ENCODE peak calls at places on chromosomes 3 and 15, in seven cellular contexts. N is upper lobe of left lung, F is HepG2, P is transverse colon, H is lower leg skin, U is right lobe of liver, J is heart left ventricle. Q is an unnamed sample.

GRCh38 chr3:160929595-160929994 is 173.6 kb downstream of the PPM1L start:
- DNase-seq in N (no peak), F (no peak), P (peak), H (no peak), U (no peak), J (peak), Q (no peak)

GRCh38 chr15:48472756-48473155 is 141.5 kb downstream of the DUT start:
- DNase-seq in N (no peak), F (no peak), P (no peak), H (no peak), U (no peak), J (no peak), Q (no peak)

GRCh38 chr15:73374599-73374998 is 5.8 kb upstream of the HCN4 start:
- DNase-seq in N (no peak), F (no peak), P (no peak), H (no peak), U (no peak), J (peak), Q (no peak)

GRCh38 chr15:26967719-26968269 is 3.2 kb upstream of the GABRG3 start:
- DNase-seq in N (no peak), F (no peak), P (no peak), H (no peak), U (no peak), J (no peak), Q (no peak)

GRCh38 chr3:41200669-41201021 is 1.3 kb downstream of the CTNNB1 start:
- DNase-seq in N (peak), F (peak), P (peak), H (no peak), U (no peak), J (no peak), Q (peak)

GRCh38 chr3:30675774-30676173 is 69.4 kb downstream of the TGFBR2 start:
- DNase-seq in N (no peak), F (no peak), P (no peak), H (no peak), U (no peak), J (no peak), Q (peak)

GRCh38 chr15:99954361-99955180 is 221.3 kb upstream of the LYSMD4 start:
- DNase-seq in N (no peak), F (no peak), P (no peak), H (peak), U (peak), J (no peak), Q (no peak)

GRCh38 chr15:92960996-92961681 is 61.0 kb downstream of the CHD2 start:
- DNase-seq in N (no peak), F (no peak), P (no peak), H (no peak), U (no peak), J (no peak), Q (no peak)

GRCh38 chr3:111998661-111999641 is at the start of gene TAGLN3:
- DNase-seq in N (peak), F (no peak), P (peak), H (no peak), U (no peak), J (no peak), Q (no peak)

GRCh38 chr15:87710406-87710805 is 546.1 kb downstream of the NTRK3 start:
- DNase-seq in N (no peak), F (no peak), P (peak), H (no peak), U (no peak), J (no peak), Q (no peak)

GRCh38 chr15:52714968-52715367 is 35.8 kb upstream of the ATOSA start:
- DNase-seq in N (no peak), F (no peak), P (no peak), H (no peak), U (no peak), J (no peak), Q (no peak)

GRCh38 chr3:184409331-184409926 is 29.6 kb downstream of the CHRD start:
- DNase-seq in N (no peak), F (no peak), P (no peak), H (no peak), U (no peak), J (no peak), Q (no peak)

GRCh38 chr3:125512135-125512920 is 7.7 kb downstream of the SNX4 start:
- DNase-seq in N (no peak), F (no peak), P (no peak), H (no peak), U (no peak), J (no peak), Q (peak)

GRCh38 chr3:159762981-159763465 is 225.6 kb upstream of the IL12A start:
- DNase-seq in N (peak), F (no peak), P (peak), H (peak), U (peak), J (peak), Q (no peak)

GRCh38 chr3:159763466-159764210 is 225.0 kb upstream of the IL12A start:
- DNase-seq in N (peak), F (no peak), P (peak), H (peak), U (peak), J (peak), Q (peak)

GRCh38 chr3:159765860-159766294 is 222.8 kb upstream of the IL12A start:
- DNase-seq in N (no peak), F (no peak), P (no peak), H (no peak), U (no peak), J (peak), Q (no peak)

GRCh38 chr3:159765025-159765859 is 223.4 kb upstream of the IL12A start:
- DNase-seq in N (peak), F (no peak), P (peak), H (peak), U (peak), J (peak), Q (no peak)

DNA sequence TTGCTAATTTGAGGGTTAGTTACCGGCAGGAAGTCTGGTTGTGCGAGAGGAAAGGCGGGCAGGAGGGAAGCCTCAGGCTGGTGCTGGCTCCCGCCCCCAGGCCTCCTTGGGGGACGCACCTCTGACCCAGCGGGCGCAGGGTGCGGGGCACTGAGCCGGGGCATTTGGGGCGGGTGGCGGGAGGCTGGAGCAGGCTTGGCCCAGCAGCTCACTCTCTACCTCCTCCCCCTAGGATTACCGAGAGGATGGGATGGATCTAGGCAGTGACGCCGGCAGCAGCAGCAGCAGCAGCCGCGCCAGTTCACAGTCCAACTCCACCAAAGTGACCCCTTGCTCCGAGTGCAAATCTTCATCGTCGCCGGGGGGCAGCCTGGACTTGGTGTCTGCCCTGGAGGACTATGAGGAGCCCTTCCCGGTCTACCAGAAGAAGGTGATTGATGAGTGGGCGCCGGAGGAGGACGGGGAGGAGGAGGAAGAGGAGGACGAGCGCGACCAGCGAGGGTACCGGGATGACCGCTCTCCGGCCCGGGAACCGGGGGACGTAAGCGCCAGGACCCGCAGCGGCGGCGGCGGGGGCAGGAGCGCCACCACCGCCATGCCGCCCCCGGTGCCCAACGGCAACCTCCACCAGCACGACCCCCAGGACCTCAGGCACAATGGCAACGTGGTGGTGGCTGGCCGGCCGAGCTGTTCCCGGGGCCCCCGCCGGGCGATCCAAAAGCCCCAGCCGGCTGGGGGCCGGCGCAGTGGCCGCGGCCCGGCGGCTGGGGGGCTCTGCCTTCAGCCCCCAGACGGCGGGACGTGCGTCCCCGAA is 224.2 kb upstream of the IL12A start:
- DNase-seq in N (peak), F (no peak), P (peak), H (peak), U (peak), J (peak), Q (no peak)
- TF ChIP-seq POLR2A in N (peak), F (no peak), P (peak), H (no peak), U (peak), J (peak), Q (no peak)

GRCh38 chr3:133583396-133583795 is 9.9 kb downstream of the CDV3 start:
- DNase-seq in N (no peak), F (no peak), P (no peak), H (no peak), U (no peak), J (no peak), Q (no peak)
- TF ChIP-seq POLR2A in N (no peak), F (no peak), P (no peak), H (no peak), U (no peak), J (no peak), Q (no peak)

DNA sequence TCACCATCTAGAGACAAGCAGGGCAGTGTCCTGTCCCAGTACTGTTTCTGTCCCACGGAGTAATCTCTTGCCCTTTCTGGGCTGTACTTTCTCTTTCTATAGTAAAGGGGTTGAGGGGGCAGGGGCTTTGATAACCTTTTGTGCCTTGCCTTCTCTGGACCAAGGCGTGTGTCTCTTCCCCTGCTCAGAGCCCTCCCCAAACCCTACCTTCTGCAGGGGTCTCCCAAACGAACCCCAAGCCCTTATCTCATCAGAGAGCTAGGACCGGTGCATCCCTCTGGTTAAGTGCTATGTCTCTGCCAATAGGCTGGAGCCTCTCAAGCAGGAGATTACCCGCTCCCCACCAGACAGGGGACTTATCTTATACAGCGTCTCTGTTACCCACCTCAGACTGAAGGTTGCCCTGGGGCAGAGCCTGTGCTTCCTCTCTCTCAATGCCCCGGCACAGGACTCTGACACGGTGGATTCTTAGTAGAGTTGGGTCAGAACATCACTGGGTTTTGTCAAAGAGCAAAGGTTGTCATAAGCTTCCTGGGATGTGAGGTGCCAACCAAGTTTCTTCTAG is 2.9 kb downstream of the PLEKHO2 start:
- DNase-seq in N (no peak), F (no peak), P (no peak), H (no peak), U (no peak), J (no peak), Q (peak)
- TF ChIP-seq POLR2A in N (no peak), F (no peak), P (no peak), H (no peak), U (no peak), J (no peak), Q (no peak)

GRCh38 chr3:44910693-44911092 is 36.3 kb downstream of the TGM4 start:
- DNase-seq in N (no peak), F (no peak), P (no peak), H (no peak), U (no peak), J (no peak), Q (no peak)
- TF ChIP-seq POLR2A in N (no peak), F (no peak), P (no peak), H (no peak), U (no peak), J (no peak), Q (no peak)

GRCh38 chr3:27360113-27361078 is 8.8 kb downstream of the NEK10 start:
- DNase-seq in N (no peak), F (peak), P (peak), H (no peak), U (peak), J (no peak), Q (no peak)
- TF ChIP-seq POLR2A in N (no peak), F (peak), P (no peak), H (no peak), U (no peak), J (no peak), Q (no peak)

GRCh38 chr3:53881691-53882593 is at the start of gene ACTR8:
- DNase-seq in N (peak), F (peak), P (peak), H (peak), U (peak), J (peak), Q (peak)
- TF ChIP-seq POLR2A in N (peak), F (peak), P (peak), H (no peak), U (peak), J (no peak), Q (peak)

GRCh38 chr3:48226959-48227358 is 3.7 kb downstream of the CAMP start:
- DNase-seq in N (no peak), F (no peak), P (no peak), H (no peak), U (no peak), J (no peak), Q (no peak)
- TF ChIP-seq POLR2A in N (no peak), F (no peak), P (no peak), H (no peak), U (no peak), J (no peak), Q (no peak)